ENCODE peak calls at places on chromosomes 16 and 17, in eight cellular contexts. K is left ventricle myocardium inferior, J is H1, X is A549, G is fibroblast of mammary gland, W is progenitor cell of endocrine pancreas, Y is stomach, R is neural crest cell. M is an unnamed sample.

GRCh38 chr17:39118674-39119419 is 32.6 kb downstream of the PLXDC1 start:
- DNase-seq in K (no peak), J (no peak), X (no peak), G (no peak), W (no peak), Y (no peak), R (no peak), M (peak)

GRCh38 chr17:64156670-64157069 is 26.7 kb upstream of the ERN1 start:
- DNase-seq in K (no peak), J (no peak), X (no peak), G (no peak), W (no peak), Y (no peak), R (no peak), M (no peak)

GRCh38 chr17:83005639-83006038 is 73.8 kb upstream of the METRNL start:
- DNase-seq in K (no peak), J (no peak), X (no peak), G (no peak), W (no peak), Y (no peak), R (no peak), M (no peak)

GRCh38 chr16:30351586-30352419 is 3.3 kb downstream of the CD2BP2 start:
- DNase-seq in K (peak), J (no peak), X (peak), G (peak), W (no peak), Y (peak), R (no peak), M (no peak)

GRCh38 chr17:75693500-75694481 is 26.7 kb downstream of the SAP30BP start:
- DNase-seq in K (peak), J (no peak), X (peak), G (peak), W (no peak), Y (no peak), R (no peak), M (no peak)

GRCh38 chr17:43020030-43020621 is 2.1 kb downstream of the VAT1 start:
- DNase-seq in K (no peak), J (no peak), X (no peak), G (peak), W (no peak), Y (no peak), R (no peak), M (no peak)

GRCh38 chr17:43010667-43011308 is 4.2 kb downstream of the IFI35 start:
- DNase-seq in K (no peak), J (no peak), X (peak), G (no peak), W (no peak), Y (no peak), R (no peak), M (no peak)

GRCh38 chr17:66795486-66795885 is 39.4 kb upstream of the CACNG5 start:
- DNase-seq in K (no peak), J (no peak), X (no peak), G (no peak), W (no peak), Y (no peak), R (no peak), M (no peak)

GRCh38 chr17:81615401-81615930 is 21.4 kb downstream of the NPLOC4 start:
- DNase-seq in K (no peak), J (no peak), X (no peak), G (no peak), W (no peak), Y (no peak), R (no peak), M (no peak)

GRCh38 chr16:81798311-81799137 is 19.4 kb downstream of the PLCG2 start:
- DNase-seq in K (no peak), J (no peak), X (no peak), G (no peak), W (no peak), Y (no peak), R (no peak), M (peak)
- TF ChIP-seq CTCF in K (no peak), J (peak), X (no peak), G (no peak), W (no peak), Y (no peak), R (no peak), M (no peak)

DNA sequence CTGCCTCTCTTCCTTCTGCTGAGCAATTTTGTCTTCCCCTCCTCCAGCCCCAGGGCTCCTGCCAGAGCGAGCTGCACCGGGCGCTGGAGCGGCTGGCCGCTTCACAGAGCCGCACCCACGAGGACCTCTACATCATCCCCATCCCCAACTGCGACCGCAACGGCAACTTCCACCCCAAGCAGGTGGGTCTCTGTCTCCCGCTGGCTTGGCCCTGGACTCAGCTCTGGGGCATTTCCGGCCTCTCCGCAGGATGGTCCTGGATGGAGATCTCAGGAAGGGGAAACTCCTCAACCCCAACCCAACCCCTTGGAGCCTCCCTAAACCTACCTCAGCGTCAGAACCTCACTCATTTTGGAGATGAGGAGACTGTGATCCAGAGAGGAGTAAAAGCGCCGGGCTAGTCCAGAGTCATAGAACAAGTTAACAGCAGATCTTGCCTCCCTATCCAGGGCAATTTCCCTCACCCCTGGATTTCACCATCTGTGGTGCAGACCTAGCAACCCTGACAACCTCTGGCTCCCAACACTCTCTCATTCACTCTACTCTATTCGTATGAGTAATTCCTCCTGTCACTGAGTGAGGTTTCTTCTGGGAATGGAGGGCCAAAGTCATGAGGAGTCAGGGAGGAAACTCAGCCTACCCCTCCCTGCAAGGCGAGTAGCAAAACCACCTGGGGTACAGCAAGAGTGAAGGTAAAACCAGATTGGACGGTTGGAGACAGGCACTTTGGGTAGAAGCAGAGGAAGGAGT is 10.8 kb downstream of the IGFBP4 start:
- DNase-seq in K (no peak), J (no peak), X (no peak), G (peak), W (no peak), Y (no peak), R (no peak), M (no peak)
- TF ChIP-seq CTCF in K (no peak), J (no peak), X (no peak), G (no peak), W (no peak), Y (no peak), R (no peak), M (no peak)

GRCh38 chr16:51201604-51202003 is 50.5 kb upstream of the SALL1 start:
- DNase-seq in K (no peak), J (no peak), X (peak), G (no peak), W (no peak), Y (no peak), R (no peak), M (no peak)
- TF ChIP-seq CTCF in K (no peak), J (no peak), X (no peak), G (peak), W (no peak), Y (no peak), R (peak), M (no peak)

DNA sequence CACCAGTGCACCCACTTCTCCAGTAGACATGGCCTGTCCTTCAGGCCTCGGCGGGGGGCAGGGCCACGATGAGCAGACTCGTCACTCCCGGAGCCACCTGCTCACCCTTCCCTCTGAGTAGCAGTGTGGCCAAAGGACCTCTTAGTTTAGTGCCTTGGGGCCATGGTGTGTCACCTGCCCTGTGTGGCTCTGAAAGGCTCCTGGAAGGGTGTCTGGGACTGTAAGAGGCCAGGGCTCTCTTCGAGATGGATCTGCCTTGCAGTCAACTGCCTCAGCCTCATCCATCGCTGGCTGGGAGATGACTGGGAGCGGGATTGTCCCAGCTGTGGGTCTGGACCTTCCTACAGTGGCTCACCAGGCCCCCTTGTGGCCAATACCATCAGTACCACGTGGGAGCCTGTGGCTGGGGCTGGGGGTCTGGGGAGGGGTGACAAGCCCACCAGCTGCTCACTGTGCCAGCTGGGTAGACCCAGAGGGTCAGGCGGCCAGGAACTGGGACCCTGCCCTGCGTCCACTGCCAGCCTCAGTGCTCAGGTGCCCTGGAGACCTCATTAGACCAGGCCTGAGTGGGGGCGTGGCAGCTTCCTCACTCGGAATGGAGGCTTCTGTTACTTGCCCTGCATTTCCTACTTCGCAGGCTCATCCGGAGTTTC is 133.4 kb downstream of the OR1D5 start:
- DNase-seq in K (peak), J (peak), X (peak), G (peak), W (peak), Y (peak), R (peak), M (peak)
- TF ChIP-seq CTCF in K (peak), J (peak), X (peak), G (peak), W (peak), Y (peak), R (peak), M (peak)

GRCh38 chr17:80477647-80478478 is 1.5 kb upstream of the NPTX1 start:
- DNase-seq in K (no peak), J (no peak), X (peak), G (peak), W (peak), Y (no peak), R (peak), M (no peak)
- TF ChIP-seq CTCF in K (peak), J (peak), X (peak), G (peak), W (peak), Y (no peak), R (peak), M (peak)

DNA sequence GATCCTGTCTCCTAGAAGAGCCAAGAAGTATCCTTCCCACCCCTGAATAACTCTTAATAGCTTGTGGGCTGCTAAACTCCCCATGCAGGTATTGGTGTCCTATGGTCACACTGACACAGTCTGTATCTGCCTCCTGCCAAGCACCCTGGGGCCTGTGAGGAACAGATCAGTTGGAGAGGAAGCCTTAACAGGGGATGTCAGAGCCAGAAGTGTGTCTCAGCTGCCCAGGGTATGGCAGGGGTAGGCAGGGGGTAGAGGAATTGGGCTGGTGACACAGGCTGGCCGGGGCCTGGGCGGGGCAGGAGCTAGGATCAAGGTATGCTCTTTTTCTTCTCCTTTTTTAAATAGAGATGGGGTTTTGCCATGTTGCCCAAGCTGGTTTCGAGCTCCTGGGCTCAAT is 44.7 kb downstream of the DDX19A start:
- DNase-seq in K (no peak), J (no peak), X (no peak), G (no peak), W (no peak), Y (no peak), R (no peak), M (no peak)
- TF ChIP-seq CTCF in K (no peak), J (no peak), X (no peak), G (no peak), W (no peak), Y (no peak), R (no peak), M (no peak)

DNA sequence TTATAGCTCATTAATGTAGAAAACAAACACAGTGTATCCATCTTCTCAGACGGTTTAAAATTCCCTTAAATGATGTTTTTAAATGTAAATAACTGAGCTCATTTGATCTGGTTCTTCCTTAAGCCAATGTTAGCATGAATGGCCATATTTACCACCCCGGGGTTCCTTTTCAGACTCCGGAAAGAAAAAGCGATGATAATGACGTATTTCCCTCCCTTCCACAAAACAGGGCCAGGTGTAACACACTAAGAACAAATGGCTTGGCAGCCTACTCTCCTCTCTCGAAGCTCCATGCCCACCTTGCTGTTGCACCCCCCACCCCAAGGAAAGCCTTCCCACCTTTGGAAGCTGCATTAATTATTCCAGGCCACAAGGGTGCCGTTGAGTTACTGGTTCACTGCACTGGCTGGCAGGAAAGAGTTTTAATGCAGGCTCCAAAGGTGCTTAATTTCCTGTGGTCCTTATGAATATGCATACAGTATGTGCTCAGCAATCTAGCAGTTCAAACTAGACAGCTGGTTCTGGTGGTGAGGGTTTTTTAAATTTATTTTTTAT is 378.9 kb downstream of the WWOX start:
- DNase-seq in K (no peak), J (peak), X (peak), G (peak), W (no peak), Y (no peak), R (no peak), M (no peak)
- TF ChIP-seq CTCF in K (peak), J (peak), X (peak), G (peak), W (peak), Y (no peak), R (no peak), M (peak)